ENCODE peak calls at places on chromosome 22, in ten cellular contexts. G is HCT116; C is effector memory CD4-positive, alpha-beta T cell; Q is NT2/D1; F is A549; D is left lung; B is gastrocnemius medialis; Z is lung; U is spleen; J is cardiac muscle cell. H is an unnamed sample. For H3K4me1, the result is how much of the 10 kb centered on the place peaks cover.

GRCh38 chr22:23110922-23111527 is 30.8 kb downstream of the RSPH14 start:
- DNase-seq in Z (no peak), G (no peak), F (no peak), Q (no peak), D (no peak), U (no peak), C (no peak), B (no peak), J (no peak), H (no peak)

GRCh38 chr22:20111045-20111688 is 4.7 kb upstream of the RANBP1 start:
- DNase-seq in D (no peak), C (no peak), G (peak), U (peak), B (no peak), J (peak), Z (no peak), Q (no peak), F (peak), H (peak)

GRCh38 chr22:39174498-39175120 is 22.1 kb upstream of the CBX7 start:
- DNase-seq in U (peak), G (peak), D (peak), F (no peak), Q (peak), C (peak), Z (peak), J (peak), B (peak), H (peak)

GRCh38 chr22:23767673-23768548 is at the start of gene CHCHD10:
- DNase-seq in C (peak), Q (no peak), Z (peak), U (peak), D (peak), J (peak), G (peak), B (peak), F (peak), H (peak)

GRCh38 chr22:26891431-26891830 is 234.0 kb downstream of the MIAT start:
- DNase-seq in J (no peak), F (no peak), C (no peak), U (no peak), G (no peak), D (no peak), B (no peak), Q (no peak), Z (peak), H (no peak)

GRCh38 chr22:23536821-23537345 is 43.2 kb downstream of the IGLL1 start:
- DNase-seq in J (no peak), Q (no peak), Z (no peak), C (no peak), U (peak), G (no peak), B (no peak), F (no peak), D (peak), H (no peak)

GRCh38 chr22:19579880-19580279 is 55.7 kb upstream of the CLDN5 start:
- DNase-seq in F (no peak), Q (no peak), D (no peak), J (peak), U (no peak), B (no peak), Z (no peak), C (no peak), G (no peak), H (no peak)

GRCh38 chr22:48554893-48555552 is 1272.7 kb downstream of the BRD1 start:
- DNase-seq in U (no peak), G (no peak), C (no peak), F (peak), D (no peak), Q (no peak), Z (no peak), B (no peak), J (no peak), H (no peak)

GRCh38 chr22:39177791-39178190 is 25.3 kb upstream of the CBX7 start:
- DNase-seq in U (peak), G (no peak), Q (no peak), C (no peak), D (no peak), B (no peak), F (no peak), Z (no peak), J (no peak), H (no peak)

GRCh38 chr22:24696551-24697001 is 77.9 kb downstream of the PIWIL3 start:
- DNase-seq in F (no peak), J (no peak), G (no peak), C (no peak), B (no peak), U (no peak), D (no peak), Z (no peak), Q (no peak), H (no peak)

GRCh38 chr22:49960967-49961600 is 512 bp downstream of the PIM3 start:
- DNase-seq in B (peak), Z (peak), D (peak), G (no peak), C (no peak), Q (no peak), J (peak), F (no peak), U (peak), H (no peak)

GRCh38 chr22:28497188-28497587 is 182.5 kb downstream of the TTC28 start:
- DNase-seq in C (no peak), J (no peak), Q (no peak), B (no peak), U (no peak), F (no peak), Z (no peak), D (no peak), G (no peak), H (no peak)

GRCh38 chr22:50206599-50206998 is 5.8 kb downstream of the SELENOO start:
- DNase-seq in U (peak), J (no peak), D (peak), Z (peak), G (no peak), Q (peak), B (peak), C (no peak), F (no peak), H (peak)

GRCh38 chr22:34973016-34973415 is 92.9 kb upstream of the ISX start:
- DNase-seq in G (no peak), C (no peak), Z (no peak), B (no peak), F (no peak), U (no peak), Q (no peak), J (no peak), D (no peak), H (no peak)

GRCh38 chr22:43275545-43275981 is 67.6 kb downstream of the SCUBE1 start:
- DNase-seq in G (peak), J (peak), Z (no peak), C (no peak), B (no peak), F (no peak), D (no peak), Q (no peak), U (no peak), H (no peak)

GRCh38 chr22:48331691-48332220 is 1495.9 kb downstream of the BRD1 start:
- DNase-seq in B (no peak), Q (no peak), J (no peak), U (no peak), D (no peak), F (no peak), Z (no peak), G (no peak), C (no peak), H (no peak)

GRCh38 chr22:20319041-20319744 is 667 bp downstream of the DGCR6L start:
- DNase-seq in F (no peak), D (no peak), G (no peak), Q (no peak), B (no peak), U (peak), C (no peak), Z (peak), J (no peak), H (no peak)

GRCh38 chr22:44573451-44573850 is 75.4 kb upstream of the RTL6 start:
- DNase-seq in Z (no peak), J (no peak), F (no peak), G (no peak), Q (no peak), B (no peak), C (no peak), D (no peak), U (no peak), H (no peak)

GRCh38 chr22:45149671-45150070 is 14.1 kb upstream of the NUP50 start:
- DNase-seq in C (no peak), F (no peak), Q (no peak), J (no peak), Z (no peak), D (no peak), G (no peak), B (no peak), U (no peak), H (no peak)

GRCh38 chr22:26672590-26673468 is 15.4 kb downstream of the MIAT start:
- DNase-seq in B (peak), F (peak), Z (peak), G (peak), U (peak), Q (peak), D (peak), J (peak), C (peak), H (peak)

GRCh38 chr22:38750104-38750503 is 5.7 kb downstream of the SUN2 start:
- DNase-seq in C (no peak), D (no peak), F (no peak), U (no peak), G (no peak), J (no peak), Z (no peak), B (no peak), Q (no peak), H (no peak)

GRCh38 chr22:41048791-41049717 is 43.3 kb upstream of the EP300 start:
- DNase-seq in Z (peak), F (no peak), Q (peak), J (peak), B (peak), D (peak), C (no peak), U (peak), G (no peak), H (peak)

GRCh38 chr22:28243539-28243938 is 324.5 kb upstream of the PITPNB start:
- DNase-seq in B (no peak), D (no peak), Z (no peak), C (no peak), U (no peak), G (no peak), Q (no peak), J (peak), F (no peak), H (no peak)

GRCh38 chr22:19164425-19164824 is 14.1 kb downstream of the SLC25A1 start:
- DNase-seq in G (no peak), Z (no peak), D (no peak), Q (no peak), J (no peak), C (no peak), U (no peak), F (no peak), B (no peak), H (no peak)

GRCh38 chr22:17112491-17113042 is 8.6 kb downstream of the TMEM121B start:
- DNase-seq in Q (no peak), B (no peak), F (no peak), J (no peak), G (no peak), Z (no peak), C (no peak), D (no peak), U (peak), H (no peak)

GRCh38 chr22:32270641-32271369 is 15.7 kb upstream of the SLC5A4 start:
- DNase-seq in B (no peak), Z (no peak), F (no peak), C (no peak), Q (no peak), U (peak), J (no peak), D (no peak), G (no peak), H (no peak)

GRCh38 chr22:32267011-32267410 is 11.9 kb upstream of the SLC5A4 start:
- DNase-seq in Q (no peak), D (no peak), C (no peak), G (no peak), B (no peak), F (no peak), Z (no peak), U (no peak), J (no peak), H (no peak)

GRCh38 chr22:32261306-32261705 is 6.2 kb upstream of the SLC5A4 start:
- DNase-seq in B (no peak), Q (no peak), G (no peak), J (no peak), Z (no peak), U (no peak), D (no peak), F (no peak), C (no peak), H (no peak)

GRCh38 chr22:32269316-32269715 is 14.2 kb upstream of the SLC5A4 start:
- DNase-seq in F (no peak), B (no peak), G (no peak), J (no peak), C (no peak), D (no peak), Z (no peak), U (no peak), Q (no peak), H (no peak)

DNA sequence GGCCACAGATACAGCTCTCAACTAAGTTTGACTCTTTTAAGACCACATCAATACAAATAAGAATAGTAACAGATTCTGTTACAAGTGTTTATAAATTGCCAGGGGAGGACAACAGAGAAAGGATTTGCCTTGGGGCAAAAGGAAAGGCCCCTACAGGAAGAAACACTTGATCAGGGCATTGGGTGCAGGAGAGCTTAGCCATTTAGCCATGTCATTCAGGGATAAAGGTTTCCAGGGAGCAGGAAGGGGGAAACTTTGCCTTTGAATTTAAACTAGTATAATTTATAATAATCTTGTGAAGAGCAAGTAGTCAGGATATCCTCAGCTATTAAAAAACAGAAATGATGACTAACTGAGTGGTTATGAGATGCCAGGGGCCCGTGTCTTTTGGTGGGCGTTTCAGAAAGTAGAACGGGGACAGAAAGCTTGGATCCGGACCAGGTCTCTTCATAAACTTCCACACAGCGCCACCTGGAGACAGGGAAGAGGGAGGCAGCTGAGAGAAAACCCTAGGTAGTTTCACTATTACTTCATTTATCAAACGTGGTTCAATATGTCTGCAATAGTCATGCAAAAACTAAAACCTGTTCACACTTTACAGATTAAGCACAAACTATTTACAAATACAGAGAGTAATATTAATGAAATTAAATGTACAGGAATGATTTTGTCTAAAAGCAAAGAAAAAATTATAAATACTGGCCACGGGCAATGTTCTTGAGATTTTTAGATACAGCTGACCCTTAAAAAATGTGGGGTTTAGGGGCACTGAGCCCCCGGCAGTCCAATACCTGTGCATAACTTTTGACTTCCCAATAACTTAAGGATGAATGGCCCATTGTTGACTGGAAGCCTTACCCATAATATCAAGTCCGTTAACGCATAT is 11.0 kb upstream of the SLC5A4 start:
- DNase-seq in Q (peak), C (peak), J (peak), B (peak), F (peak), G (peak), D (peak), U (peak), Z (peak), H (peak)
- H3K4me3 ChIP-seq in Q (no peak), C (no peak), J (no peak), B (no peak), F (no peak), G (no peak), D (no peak), U (no peak), Z (no peak), H (no peak)

GRCh38 chr22:21564411-21564810 is 3.1 kb upstream of the UBE2L3 start:
- DNase-seq in U (no peak), D (no peak), B (no peak), Q (no peak), G (no peak), Z (no peak), J (no peak), C (no peak), F (no peak), H (no peak)
- H3K4me1 ChIP-seq in U (under half), D (under half), B (under half), Q (under half), G (under half), Z (under half), J (under half), C (under half), F (under half), H (under half)

DNA sequence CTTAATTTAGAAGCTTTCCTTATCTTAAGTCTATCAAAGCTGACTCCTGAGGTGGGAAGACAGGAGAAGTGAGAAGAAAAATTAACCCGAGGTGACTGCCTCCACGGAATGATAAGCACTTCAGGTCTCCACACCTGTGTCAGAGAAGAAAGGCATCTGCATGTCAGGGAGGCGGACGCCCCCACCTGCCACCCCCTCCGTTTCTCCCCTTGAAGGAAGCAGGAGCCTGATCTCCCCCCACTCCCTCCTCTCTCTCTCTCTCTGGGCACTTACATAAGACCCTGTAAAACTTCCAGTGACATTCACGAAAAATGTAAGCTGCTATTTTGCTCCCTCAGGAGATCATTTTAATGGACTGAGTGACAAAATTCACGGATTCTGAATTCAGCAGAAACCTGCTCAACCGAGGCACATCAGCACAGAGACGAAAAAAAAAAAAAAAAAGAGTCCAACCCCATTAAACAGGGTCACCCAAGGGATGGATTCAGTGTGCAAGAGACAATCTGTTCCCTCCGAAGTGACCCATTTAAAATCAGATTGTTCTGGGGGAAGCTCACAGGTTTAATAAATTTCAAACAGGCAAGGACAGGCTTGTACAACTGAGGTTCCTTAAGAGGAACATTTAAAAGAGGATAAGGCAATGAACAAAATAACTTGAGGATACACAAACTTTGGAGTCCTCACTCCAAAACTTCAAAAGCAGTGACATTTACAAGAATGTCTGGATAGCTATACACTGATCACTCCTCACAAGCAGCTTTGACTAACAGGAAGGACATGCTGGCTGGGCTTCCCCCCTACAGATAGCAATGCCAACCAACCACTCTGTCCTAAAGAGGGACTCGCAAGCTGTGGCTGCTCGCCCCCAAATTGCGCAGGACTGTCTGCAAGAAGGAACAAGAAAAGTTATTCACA is 1.3 kb downstream of the LARGE1 start:
- DNase-seq in Z (no peak), G (no peak), C (no peak), F (no peak), U (no peak), D (no peak), B (no peak), J (peak), Q (no peak), H (peak)
- H3K4me3 ChIP-seq in Z (peak), G (no peak), C (peak), F (peak), U (peak), D (peak), B (peak), J (peak), Q (peak), H (peak)

GRCh38 chr22:37328017-37328416 is 45.7 kb downstream of the CYTH4 start:
- DNase-seq in J (peak), Z (no peak), F (no peak), U (no peak), C (no peak), B (no peak), D (no peak), Q (no peak), G (peak), H (no peak)
- H3K4me1 ChIP-seq in J (under half), Z (under half), F (half or more), U (under half), C (under half), B (under half), D (under half), Q (under half), G (half or more), H (under half)

GRCh38 chr22:31141551-31141950 is 1.2 kb upstream of the PLA2G3 start:
- DNase-seq in U (no peak), D (no peak), C (no peak), Q (no peak), F (no peak), B (no peak), G (no peak), J (no peak), Z (no peak), H (no peak)

GRCh38 chr22:31142285-31142684 is 2.0 kb upstream of the PLA2G3 start:
- DNase-seq in C (no peak), G (no peak), Q (no peak), J (no peak), Z (no peak), B (no peak), D (no peak), F (no peak), U (no peak), H (no peak)

GRCh38 chr22:31144223-31144622 is 3.9 kb upstream of the PLA2G3 start:
- DNase-seq in F (no peak), J (peak), B (no peak), U (no peak), C (no peak), Q (no peak), D (no peak), G (no peak), Z (no peak), H (no peak)

GRCh38 chr22:31143038-31143437 is 2.7 kb upstream of the PLA2G3 start:
- DNase-seq in U (no peak), B (no peak), G (no peak), D (no peak), J (no peak), Z (no peak), Q (no peak), C (no peak), F (no peak), H (no peak)

GRCh38 chr22:31143537-31143936 is 3.2 kb upstream of the PLA2G3 start:
- DNase-seq in Q (no peak), D (no peak), B (no peak), G (no peak), C (no peak), J (no peak), Z (no peak), F (no peak), U (no peak), H (no peak)
- H3K4me3 ChIP-seq in Q (no peak), D (no peak), B (no peak), G (no peak), C (no peak), J (no peak), Z (no peak), F (no peak), U (no peak), H (no peak)

GRCh38 chr22:46753761-46754109 is 8.7 kb upstream of the TBC1D22A start:
- DNase-seq in F (no peak), Z (no peak), J (no peak), B (no peak), U (no peak), C (no peak), D (no peak), Q (no peak), G (no peak), H (no peak)
- H3K4me1 ChIP-seq in F (under half), Z (under half), J (under half), B (under half), U (half or more), C (under half), D (under half), Q (under half), G (under half), H (under half)

GRCh38 chr22:32202161-32202538 is 2.7 kb downstream of the RFPL2 start:
- DNase-seq in J (no peak), F (no peak), B (no peak), D (no peak), U (no peak), C (no peak), Z (no peak), G (no peak), Q (no peak), H (no peak)
- H3K4me3 ChIP-seq in J (no peak), F (no peak), B (no peak), D (no peak), U (no peak), C (peak), Z (no peak), G (no peak), Q (no peak), H (no peak)